ENCODE peak calls at places on chromosomes 12 and 14, in eight cellular contexts. One of them, this sample, is unnamed.
A peak's percentile ranks its signal among the peaks of the same experiment; 100 is the strongest.

GRCh38 chr14:100663528-100664052 is 63.1 kb upstream of the DLK1 start:
- DNase-seq in GM04504: no peak
- DNase-seq in smooth muscle cell of the brain vasculature: no peak
- DNase-seq in left colon: no peak
- DNase-seq in H54: no peak
- DNase-seq in stimulated activated CD4-positive, alpha-beta T cell treated with anti-CD3 and anti-CD28 coated beads, Interleukin-12 subunit alpha, Interleukin-12 subunit beta, amount 100 ng/mL, for 4 hours: no peak
- DNase-seq in Calu3: no peak
- DNase-seq in RWPE1: no peak
- DNase-seq in this sample: no peak

GRCh38 chr14:96816281-96816680 is 19.1 kb downstream of the VRK1 start:
- DNase-seq in Calu3: no peak
- DNase-seq in RWPE1: no peak
- DNase-seq in smooth muscle cell of the brain vasculature: no peak
- DNase-seq in stimulated activated CD4-positive, alpha-beta T cell treated with anti-CD3 and anti-CD28 coated beads, Interleukin-12 subunit alpha, Interleukin-12 subunit beta, amount 100 ng/mL, for 4 hours: no peak
- DNase-seq in H54: no peak
- DNase-seq in left colon: no peak
- DNase-seq in GM04504: no peak
- DNase-seq in this sample: no peak

GRCh38 chr12:125169870-125170269 is 104.6 kb downstream of the AACS start:
- DNase-seq in Calu3: no peak
- DNase-seq in smooth muscle cell of the brain vasculature: no peak
- DNase-seq in left colon: no peak
- DNase-seq in stimulated activated CD4-positive, alpha-beta T cell treated with anti-CD3 and anti-CD28 coated beads, Interleukin-12 subunit alpha, Interleukin-12 subunit beta, amount 100 ng/mL, for 4 hours: no peak
- DNase-seq in GM04504: no peak
- DNase-seq in H54: no peak
- DNase-seq in RWPE1: no peak
- DNase-seq in this sample: no peak

GRCh38 chr14:38150075-38150474 is 57.6 kb upstream of the SSTR1 start:
- DNase-seq in H54: no peak
- DNase-seq in GM04504: no peak
- DNase-seq in smooth muscle cell of the brain vasculature: no peak
- DNase-seq in left colon: no peak
- DNase-seq in RWPE1: no peak
- DNase-seq in stimulated activated CD4-positive, alpha-beta T cell treated with anti-CD3 and anti-CD28 coated beads, Interleukin-12 subunit alpha, Interleukin-12 subunit beta, amount 100 ng/mL, for 4 hours: no peak
- DNase-seq in Calu3: no peak
- DNase-seq in this sample: no peak

GRCh38 chr12:58889557-58889956 is 30.7 kb downstream of the LRIG3 start:
- DNase-seq in Calu3: no peak
- DNase-seq in stimulated activated CD4-positive, alpha-beta T cell treated with anti-CD3 and anti-CD28 coated beads, Interleukin-12 subunit alpha, Interleukin-12 subunit beta, amount 100 ng/mL, for 4 hours: no peak
- DNase-seq in H54: no peak
- DNase-seq in RWPE1: no peak
- DNase-seq in smooth muscle cell of the brain vasculature: no peak
- DNase-seq in left colon: no peak
- DNase-seq in GM04504: no peak
- DNase-seq in this sample: no peak

GRCh38 chr12:54571166-54571856 is 17.1 kb downstream of the PPP1R1A start:
- DNase-seq in GM04504: no peak
- DNase-seq in smooth muscle cell of the brain vasculature: no peak
- DNase-seq in RWPE1: no peak
- DNase-seq in H54: no peak
- DNase-seq in left colon: no peak
- DNase-seq in stimulated activated CD4-positive, alpha-beta T cell treated with anti-CD3 and anti-CD28 coated beads, Interleukin-12 subunit alpha, Interleukin-12 subunit beta, amount 100 ng/mL, for 4 hours: no peak
- DNase-seq in Calu3: no peak
- DNase-seq in this sample: no peak

GRCh38 chr14:51942971-51943370 is 46.4 kb upstream of the RTRAF start:
- DNase-seq in GM04504: no peak
- DNase-seq in Calu3: no peak
- DNase-seq in H54: no peak
- DNase-seq in stimulated activated CD4-positive, alpha-beta T cell treated with anti-CD3 and anti-CD28 coated beads, Interleukin-12 subunit alpha, Interleukin-12 subunit beta, amount 100 ng/mL, for 4 hours: no peak
- DNase-seq in smooth muscle cell of the brain vasculature: no peak
- DNase-seq in RWPE1: no peak
- DNase-seq in left colon: no peak
- DNase-seq in this sample: no peak

GRCh38 chr12:48695859-48696258 is 13.8 kb upstream of the KANSL2 start:
- DNase-seq in left colon: no peak
- DNase-seq in Calu3: no peak
- DNase-seq in stimulated activated CD4-positive, alpha-beta T cell treated with anti-CD3 and anti-CD28 coated beads, Interleukin-12 subunit alpha, Interleukin-12 subunit beta, amount 100 ng/mL, for 4 hours: no peak
- DNase-seq in smooth muscle cell of the brain vasculature: no peak
- DNase-seq in H54: no peak
- DNase-seq in RWPE1: no peak
- DNase-seq in GM04504: no peak
- DNase-seq in this sample: no peak

GRCh38 chr12:67952787-67953186 is 36.5 kb upstream of the IFNG-AS1 start:
- DNase-seq in stimulated activated CD4-positive, alpha-beta T cell treated with anti-CD3 and anti-CD28 coated beads, Interleukin-12 subunit alpha, Interleukin-12 subunit beta, amount 100 ng/mL, for 4 hours: no peak
- DNase-seq in H54: no peak
- DNase-seq in smooth muscle cell of the brain vasculature: no peak
- DNase-seq in left colon: no peak
- DNase-seq in Calu3: no peak
- DNase-seq in GM04504: no peak
- DNase-seq in RWPE1: no peak
- DNase-seq in this sample: no peak

GRCh38 chr12:132071837-132072384 is 72.2 kb downstream of the DDX51 start:
- DNase-seq in GM04504: no peak
- DNase-seq in left colon: no peak
- DNase-seq in H54: no peak
- DNase-seq in smooth muscle cell of the brain vasculature: no peak
- DNase-seq in Calu3: no peak
- DNase-seq in RWPE1: no peak
- DNase-seq in stimulated activated CD4-positive, alpha-beta T cell treated with anti-CD3 and anti-CD28 coated beads, Interleukin-12 subunit alpha, Interleukin-12 subunit beta, amount 100 ng/mL, for 4 hours: no peak
- DNase-seq in this sample: no peak

GRCh38 chr14:73759183-73759713 is 45.1 kb upstream of the PNMA1 start:
- DNase-seq in H54: no peak
- DNase-seq in left colon: peak; percentile 74
- DNase-seq in GM04504: no peak
- DNase-seq in stimulated activated CD4-positive, alpha-beta T cell treated with anti-CD3 and anti-CD28 coated beads, Interleukin-12 subunit alpha, Interleukin-12 subunit beta, amount 100 ng/mL, for 4 hours: no peak
- DNase-seq in Calu3: peak; percentile 58
- DNase-seq in smooth muscle cell of the brain vasculature: no peak
- DNase-seq in RWPE1: no peak
- DNase-seq in this sample: no peak

GRCh38 chr12:25670076-25671055 is 117.3 kb upstream of the LMNTD1 start:
- DNase-seq in GM04504: no peak
- DNase-seq in stimulated activated CD4-positive, alpha-beta T cell treated with anti-CD3 and anti-CD28 coated beads, Interleukin-12 subunit alpha, Interleukin-12 subunit beta, amount 100 ng/mL, for 4 hours: no peak
- DNase-seq in smooth muscle cell of the brain vasculature: no peak
- DNase-seq in H54: no peak
- DNase-seq in Calu3: no peak
- DNase-seq in RWPE1: peak; percentile 63
- DNase-seq in left colon: no peak
- DNase-seq in this sample: no peak

GRCh38 chr14:20327005-20327869 is 5.8 kb downstream of the CCNB1IP1 start:
- DNase-seq in stimulated activated CD4-positive, alpha-beta T cell treated with anti-CD3 and anti-CD28 coated beads, Interleukin-12 subunit alpha, Interleukin-12 subunit beta, amount 100 ng/mL, for 4 hours: no peak
- DNase-seq in smooth muscle cell of the brain vasculature: no peak
- DNase-seq in Calu3: peak; percentile 36
- DNase-seq in RWPE1: peak; percentile 47
- DNase-seq in GM04504: peak; percentile 37
- DNase-seq in left colon: no peak
- DNase-seq in H54: no peak
- DNase-seq in this sample: peak; percentile 58

GRCh38 chr12:131132118-131132892 is 178.6 kb downstream of the ADGRD1 start:
- DNase-seq in GM04504: no peak
- DNase-seq in smooth muscle cell of the brain vasculature: no peak
- DNase-seq in H54: peak; percentile 65
- DNase-seq in stimulated activated CD4-positive, alpha-beta T cell treated with anti-CD3 and anti-CD28 coated beads, Interleukin-12 subunit alpha, Interleukin-12 subunit beta, amount 100 ng/mL, for 4 hours: peak; percentile 79
- DNase-seq in Calu3: peak; percentile 90
- DNase-seq in left colon: peak; percentile 45
- DNase-seq in RWPE1: peak; percentile 29
- DNase-seq in this sample: peak; percentile 47

This sample was measured in HCT116.